ENCODE peak calls at places on chromosomes 11 and 22, in four cellular contexts. E, C, O and W are unnamed samples.

GRCh38 chr11:14248577-14248976 is 110.4 kb downstream of the RRAS2 start:
- DNase-seq in E (no peak), C (no peak), O (no peak), W (no peak)

GRCh38 chr11:68142028-68142412 is 20.8 kb upstream of the CHKA start:
- DNase-seq in E (no peak), C (no peak), O (peak), W (no peak)

GRCh38 chr11:74185695-74186094 is 14.6 kb downstream of the PPME1 start:
- DNase-seq in E (no peak), C (no peak), O (no peak), W (no peak)

GRCh38 chr22:17267661-17268330 is 48.6 kb upstream of the ADA2 start:
- DNase-seq in E (no peak), C (no peak), O (no peak), W (no peak)

GRCh38 chr22:26438006-26438405 is 8.9 kb downstream of the ASPHD2 start:
- DNase-seq in E (no peak), C (no peak), O (no peak), W (no peak)

GRCh38 chr11:75347781-75348613 is 3.5 kb downstream of the ARRB1 start:
- DNase-seq in E (no peak), C (peak), O (no peak), W (peak)

GRCh38 chr11:82557274-82557673 is 176.4 kb downstream of the FAM181B start:
- DNase-seq in E (no peak), C (no peak), O (peak), W (no peak)

GRCh38 chr11:33040127-33040861 is 922 bp downstream of the TCP11L1 start:
- DNase-seq in E (no peak), C (no peak), O (peak), W (peak)

GRCh38 chr22:27800250-27801131 is 1.1 kb downstream of the MN1 start:
- DNase-seq in E (no peak), C (no peak), O (no peak), W (peak)

GRCh38 chr11:133896642-133897330 is 51.5 kb upstream of the SPATA19 start:
- DNase-seq in E (no peak), C (no peak), O (no peak), W (no peak)

GRCh38 chr11:120184946-120185677 is 25.7 kb upstream of the OAF start:
- DNase-seq in E (no peak), C (no peak), O (no peak), W (no peak)

GRCh38 chr11:120185678-120186407 is 25.0 kb upstream of the OAF start:
- DNase-seq in E (no peak), C (no peak), O (no peak), W (no peak)

GRCh38 chr11:120183701-120184141 is 27.1 kb upstream of the OAF start:
- DNase-seq in E (no peak), C (no peak), O (no peak), W (no peak)

GRCh38 chr11:120182790-120183491 is 27.9 kb upstream of the OAF start:
- DNase-seq in E (no peak), C (no peak), O (no peak), W (no peak)

DNA sequence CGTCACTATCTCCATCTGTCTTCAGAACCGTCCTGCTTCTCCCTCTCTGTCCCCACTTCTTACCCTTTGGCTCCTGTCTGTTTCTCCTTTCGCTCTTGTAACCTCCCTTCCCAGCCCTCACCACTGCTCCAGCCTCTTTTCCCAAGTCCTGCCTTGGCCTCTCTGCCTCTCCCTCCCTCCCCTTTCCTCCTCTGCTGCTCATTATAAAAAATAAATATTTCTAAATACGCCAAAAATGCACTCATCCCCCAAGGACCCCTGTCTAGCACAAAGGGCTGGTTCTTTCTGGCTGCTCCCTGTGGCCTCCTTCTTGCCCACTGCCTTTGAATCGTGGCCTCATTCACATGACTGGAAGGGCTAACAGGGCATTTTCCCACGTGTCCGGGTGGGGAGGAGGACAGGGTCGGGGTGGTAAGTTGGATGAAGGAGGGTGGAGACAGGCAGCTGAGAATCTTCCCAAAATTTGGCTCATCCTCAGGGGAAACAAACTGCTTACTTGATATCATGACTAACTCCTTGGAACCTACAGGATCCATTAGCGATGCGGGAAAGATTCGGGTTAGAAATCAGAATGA is 26.4 kb upstream of the OAF start:
- DNase-seq in E (no peak), C (no peak), O (no peak), W (no peak)
- H3K27ac ChIP-seq in E (no peak), C (no peak), O (no peak), W (no peak)

GRCh38 chr11:124718801-124719200 is 20.9 kb upstream of the NRGN start:
- DNase-seq in E (no peak), C (no peak), O (no peak), W (no peak)
- TF ChIP-seq EZH2 in E (no peak), C (no peak), O (no peak), W (no peak)

GRCh38 chr11:64164392-64165312 is 1.3 kb downstream of the MACROD1 start:
- DNase-seq in E (no peak), C (no peak), O (no peak), W (no peak)
- H3K4me3 ChIP-seq in E (peak), C (peak), O (peak), W (peak)

GRCh38 chr11:111019449-111019848 is 226.1 kb upstream of the POU2AF2 start:
- DNase-seq in E (no peak), C (no peak), O (no peak), W (no peak)
- H3K27ac ChIP-seq in E (no peak), C (no peak), O (no peak), W (no peak)

GRCh38 chr22:20291249-20291586 is 23.1 kb upstream of the RTN4R start:
- DNase-seq in E (no peak), C (no peak), O (no peak), W (no peak)
- TF ChIP-seq EZH2 in E (no peak), C (no peak), O (no peak), W (no peak)

GRCh38 chr11:131198161-131198560 is 172.3 kb upstream of the NTM start:
- DNase-seq in E (no peak), C (no peak), O (no peak), W (no peak)

GRCh38 chr11:131195801-131196517 is 174.5 kb upstream of the NTM start:
- DNase-seq in E (no peak), C (no peak), O (no peak), W (peak)

GRCh38 chr11:131203041-131203440 is 167.4 kb upstream of the NTM start:
- DNase-seq in E (no peak), C (no peak), O (no peak), W (no peak)

GRCh38 chr11:131201674-131202073 is 168.7 kb upstream of the NTM start:
- DNase-seq in E (no peak), C (no peak), O (no peak), W (no peak)

GRCh38 chr11:131198646-131199285 is 171.6 kb upstream of the NTM start:
- DNase-seq in E (no peak), C (no peak), O (no peak), W (no peak)
- H3K4me3 ChIP-seq in E (no peak), C (no peak), O (no peak), W (no peak)

GRCh38 chr11:102109896-102110760 is at the start of gene YAP1:
- DNase-seq in E (peak), C (peak), O (peak), W (peak)
- H3K27ac ChIP-seq in E (peak), C (peak), O (no peak), W (peak)